ENCODE peak calls at places on chromosomes 1 and 21, in nine cellular contexts. L is effector memory CD4-positive, alpha-beta T cell; Z is left ventricle myocardium inferior; F is gastrocnemius medialis; K is tibial nerve; A is breast epithelium; I is GM06990; X is neuronal stem cell; Y is uterus. W is an unnamed sample.

GRCh38 chr1:58786184-58786926 is 2.5 kb upstream of the JUN start:
- DNase-seq in L (no peak), Z (no peak), F (no peak), K (no peak), A (no peak), I (no peak), X (no peak), Y (no peak), W (no peak)

GRCh38 chr1:246104927-246105326 is 402.2 kb downstream of the SMYD3 start:
- DNase-seq in L (no peak), Z (no peak), F (no peak), K (no peak), A (no peak), I (no peak), X (no peak), Y (no peak), W (no peak)

GRCh38 chr1:25527226-25527846 is 16.1 kb upstream of the LDLRAP1 start:
- DNase-seq in L (no peak), Z (no peak), F (no peak), K (no peak), A (peak; percentile 24), I (no peak), X (no peak), Y (no peak), W (no peak)

GRCh38 chr1:25641931-25642611 is 25.5 kb downstream of the MAN1C1 start:
- DNase-seq in L (peak; percentile 9), Z (no peak), F (no peak), K (no peak), A (no peak), I (no peak), X (no peak), Y (peak; percentile 44), W (no peak)

GRCh38 chr1:228276901-228277490 is 69.2 kb downstream of the OBSCN start:
- DNase-seq in L (no peak), Z (peak; percentile 15), F (no peak), K (no peak), A (no peak), I (no peak), X (no peak), Y (peak; percentile 18), W (peak; percentile 21)

GRCh38 chr1:12778061-12778460 is 4.5 kb downstream of the PRAMEF12 start:
- DNase-seq in L (no peak), Z (no peak), F (no peak), K (no peak), A (no peak), I (no peak), X (no peak), Y (no peak), W (no peak)

GRCh38 chr1:149936992-149937705 is 470 bp upstream of the MTMR11 start:
- DNase-seq in L (no peak), Z (no peak), F (peak; percentile 40), K (no peak), A (no peak), I (no peak), X (no peak), Y (no peak), W (no peak)

GRCh38 chr1:205438213-205439158 is 16.6 kb upstream of the LEMD1 start:
- DNase-seq in L (no peak), Z (peak; percentile 86), F (peak; percentile 57), K (peak; percentile 22), A (peak; percentile 74), I (no peak), X (no peak), Y (peak; percentile 84), W (peak; percentile 90)

GRCh38 chr1:234589854-234590620 is 19.9 kb downstream of the IRF2BP2 start:
- DNase-seq in L (no peak), Z (no peak), F (no peak), K (no peak), A (no peak), I (no peak), X (no peak), Y (no peak), W (no peak)

GRCh38 chr1:40861227-40862003 is 748 bp downstream of the CITED4 start:
- DNase-seq in L (no peak), Z (peak; percentile 63), F (peak; percentile 53), K (no peak), A (no peak), I (no peak), X (peak; percentile 44), Y (no peak), W (peak; percentile 26)

GRCh38 chr1:220843481-220844011 is 35.7 kb upstream of the HLX start:
- DNase-seq in L (no peak), Z (peak; percentile 32), F (no peak), K (peak; percentile 21), A (no peak), I (no peak), X (no peak), Y (peak; percentile 51), W (peak; percentile 36)
- H3K36me3 ChIP-seq in L (no peaks in the 10 kb centered on the region), Z (no peaks in the 10 kb centered on the region), F (no peaks in the 10 kb centered on the region), K (no peaks in the 10 kb centered on the region), A (no peaks in the 10 kb centered on the region), I (no peaks in the 10 kb centered on the region), X (no peaks in the 10 kb centered on the region), Y (no peaks in the 10 kb centered on the region), W (no peaks in the 10 kb centered on the region)

DNA sequence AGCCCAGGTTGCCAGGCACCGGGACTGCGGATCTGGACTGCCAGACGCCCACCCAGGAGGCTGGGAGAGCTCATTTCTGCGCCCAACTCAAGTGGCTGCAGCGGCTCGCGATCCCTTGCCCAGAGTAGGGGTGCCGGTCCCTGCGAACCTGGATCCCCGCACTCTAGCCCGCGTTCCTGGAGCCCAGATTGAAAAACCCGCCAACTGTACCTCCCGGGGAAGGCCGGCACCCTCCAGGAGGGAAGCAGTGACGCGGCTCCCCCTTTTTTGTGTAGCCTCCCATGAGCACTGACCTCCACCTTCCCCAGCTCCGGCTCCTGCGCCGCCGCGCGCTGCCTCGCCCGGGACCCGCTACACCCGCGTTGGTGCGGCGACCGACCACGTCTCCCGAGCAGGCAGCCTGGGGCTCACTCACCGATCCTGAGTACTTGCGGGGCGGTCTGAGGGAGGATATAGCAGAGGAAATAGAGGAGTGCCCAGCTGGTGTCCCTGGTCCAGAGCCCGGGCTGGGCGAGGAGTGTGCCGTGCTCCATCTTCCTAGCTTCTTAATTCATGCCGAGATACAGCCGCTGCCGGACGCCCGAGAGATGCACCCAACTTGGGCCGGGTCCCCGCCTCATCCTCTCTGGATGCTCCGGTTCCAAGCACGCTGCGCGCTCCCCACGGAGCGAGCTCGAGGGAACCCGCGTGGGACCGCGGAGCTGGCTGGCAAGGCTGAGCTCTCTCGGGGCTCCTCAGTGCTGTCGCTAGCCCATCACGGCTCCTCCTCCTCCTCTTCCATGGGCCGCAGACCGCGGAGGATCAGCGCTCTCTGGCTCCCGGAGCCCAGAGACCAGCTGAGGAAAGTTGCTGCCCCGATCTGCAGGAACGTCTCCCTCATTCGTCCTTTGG is 583 bp downstream of the GRIK1 start:
- DNase-seq in L (no peak), Z (no peak), F (no peak), K (no peak), A (no peak), I (no peak), X (peak; percentile 41), Y (no peak), W (no peak)
- H3K27me3 ChIP-seq in L (no peaks in the 10 kb centered on the region), Z (peaks cover 90% of the 10 kb centered on the region), F (peaks cover 21% of the 10 kb centered on the region), K (peaks cover 33% of the 10 kb centered on the region), A (no peaks in the 10 kb centered on the region), I (no peaks in the 10 kb centered on the region), X (peaks cover 78% of the 10 kb centered on the region), Y (no peaks in the 10 kb centered on the region), W (peaks cover 73% of the 10 kb centered on the region)

GRCh38 chr1:37483785-37484184 is 9.4 kb downstream of the ZC3H12A start:
- DNase-seq in L (no peak), Z (no peak), F (no peak), K (no peak), A (no peak), I (no peak), X (no peak), Y (no peak), W (no peak)
- H3K36me3 ChIP-seq in L (peaks cover 58% of the 10 kb centered on the region), Z (peaks cover 57% of the 10 kb centered on the region), F (peaks cover 45% of the 10 kb centered on the region), K (peaks cover 51% of the 10 kb centered on the region), A (peaks cover 9% of the 10 kb centered on the region), I (peaks cover 42% of the 10 kb centered on the region), X (peaks cover 69% of the 10 kb centered on the region), Y (no peaks in the 10 kb centered on the region), W (peaks cover 64% of the 10 kb centered on the region)

GRCh38 chr1:46461809-46462448 is 27.7 kb upstream of the DMBX1 start:
- DNase-seq in L (no peak), Z (no peak), F (no peak), K (no peak), A (no peak), I (no peak), X (no peak), Y (no peak), W (no peak)
- H3K27me3 ChIP-seq in L (peaks cover 8% of the 10 kb centered on the region), Z (peaks cover 75% of the 10 kb centered on the region), F (no peaks in the 10 kb centered on the region), K (peaks cover 27% of the 10 kb centered on the region), A (no peaks in the 10 kb centered on the region), I (peaks cover 4% of the 10 kb centered on the region), X (peaks cover 97% of the 10 kb centered on the region), Y (no peaks in the 10 kb centered on the region), W (no peaks in the 10 kb centered on the region)

DNA sequence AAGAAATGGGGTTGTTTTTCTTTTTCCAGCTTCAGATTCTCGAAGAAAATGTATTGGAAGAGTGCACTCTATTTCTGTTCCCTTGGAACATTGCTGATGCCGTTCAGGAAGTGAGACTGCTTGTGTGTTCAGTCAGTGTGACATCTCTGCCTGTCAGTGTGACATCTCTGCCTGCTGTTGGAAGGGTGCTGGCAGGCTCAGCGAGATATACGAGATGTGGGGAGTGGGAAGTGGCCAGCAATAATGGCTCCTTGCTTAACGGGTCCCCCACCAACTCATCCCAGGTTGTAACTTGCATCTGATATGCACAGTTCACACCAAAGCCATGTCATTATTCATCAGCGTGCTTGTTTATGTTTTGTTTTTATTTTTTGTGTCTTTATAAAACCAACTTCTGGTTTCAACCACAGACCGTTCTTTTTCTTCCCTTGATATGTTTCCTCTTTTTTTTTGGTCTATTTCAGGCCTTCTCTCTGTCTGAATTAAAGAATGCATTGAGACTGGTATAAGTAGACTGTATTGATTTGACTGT is 145.4 kb downstream of the GALNT2 start:
- DNase-seq in L (no peak), Z (no peak), F (peak; percentile 37), K (no peak), A (peak; percentile 27), I (peak; percentile 51), X (no peak), Y (no peak), W (no peak)
- H3K36me3 ChIP-seq in L (no peaks in the 10 kb centered on the region), Z (no peaks in the 10 kb centered on the region), F (no peaks in the 10 kb centered on the region), K (no peaks in the 10 kb centered on the region), A (no peaks in the 10 kb centered on the region), I (no peaks in the 10 kb centered on the region), X (no peaks in the 10 kb centered on the region), Y (no peaks in the 10 kb centered on the region), W (no peaks in the 10 kb centered on the region)

DNA sequence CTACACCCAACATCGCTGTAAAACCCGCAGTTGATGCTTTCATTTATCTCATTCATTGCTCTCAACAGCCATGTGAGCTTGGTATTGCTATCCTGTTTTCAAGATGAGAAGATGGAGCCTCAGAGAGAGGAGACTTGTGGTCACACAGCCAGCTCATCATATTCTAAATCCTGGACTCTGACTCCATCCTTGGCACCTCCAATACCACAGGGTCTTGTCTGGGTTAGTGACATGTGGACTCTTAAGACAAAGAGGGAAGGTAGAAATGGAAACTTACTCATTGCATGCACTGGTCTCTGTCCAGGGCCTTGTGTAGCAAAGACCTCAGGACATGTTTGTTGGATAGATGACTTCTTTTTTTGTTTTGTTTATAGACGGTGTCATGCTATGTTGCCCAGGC is 7.0 kb upstream of the RNF19B start:
- DNase-seq in L (no peak), Z (no peak), F (no peak), K (no peak), A (no peak), I (no peak), X (no peak), Y (no peak), W (no peak)
- H3K27me3 ChIP-seq in L (peaks cover 12% of the 10 kb centered on the region), Z (no peaks in the 10 kb centered on the region), F (peaks cover 28% of the 10 kb centered on the region), K (no peaks in the 10 kb centered on the region), A (no peaks in the 10 kb centered on the region), I (no peaks in the 10 kb centered on the region), X (peaks cover 42% of the 10 kb centered on the region), Y (no peaks in the 10 kb centered on the region), W (no peaks in the 10 kb centered on the region)